ENCODE peak calls at places on chromosomes 1 and 21, in eight cellular contexts. E is body of pancreas, O is fibroblast of lung, S is tibial artery, B is ovary, L is dorsolateral prefrontal cortex, Q is Peyer's patch, I is lower lobe of right lung. C is an unnamed sample.

GRCh38 chr1:215022723-215023122 is 59.8 kb upstream of the KCNK2 start:
- DNase-seq in E (no peak), O (peak; percentile 57), S (no peak), B (no peak), L (no peak), Q (no peak), I (no peak), C (peak; percentile 53)

GRCh38 chr1:206050655-206051235 is 2.2 kb upstream of the RHEX start:
- DNase-seq in E (peak; percentile 40), O (peak; percentile 18), S (no peak), B (no peak), L (no peak), Q (peak; percentile 89), I (no peak), C (peak; percentile 25)

GRCh38 chr1:115228191-115228590 is 109.9 kb downstream of the NGF start:
- DNase-seq in E (no peak), O (no peak), S (no peak), B (no peak), L (no peak), Q (no peak), I (no peak), C (no peak)

GRCh38 chr21:43267391-43268085 is 98.7 kb downstream of the CRYAA start:
- DNase-seq in E (no peak), O (no peak), S (no peak), B (no peak), L (no peak), Q (no peak), I (peak; percentile 29), C (no peak)

GRCh38 chr1:119895102-119895501 is 1.2 kb downstream of the ADAM30 start:
- DNase-seq in E (no peak), O (no peak), S (no peak), B (no peak), L (no peak), Q (no peak), I (no peak), C (peak; percentile 22)

GRCh38 chr1:75539230-75540116 is 71.4 kb downstream of the SLC44A5 start:
- DNase-seq in E (peak; percentile 48), O (peak; percentile 91), S (no peak), B (no peak), L (no peak), Q (no peak), I (no peak), C (peak; percentile 22)

GRCh38 chr1:23960291-23960718 is 677 bp downstream of the PNRC2 start:
- DNase-seq in E (no peak), O (peak; percentile 49), S (no peak), B (no peak), L (no peak), Q (no peak), I (no peak), C (peak; percentile 52)

GRCh38 chr21:44525431-44526095 is 14.4 kb downstream of the KRTAP10-1 start:
- DNase-seq in E (no peak), O (no peak), S (peak; percentile 13), B (no peak), L (peak; percentile 37), Q (peak; percentile 39), I (no peak), C (no peak)

GRCh38 chr1:171716620-171717019 is 25.2 kb downstream of the VAMP4 start:
- DNase-seq in E (no peak), O (peak; percentile 50), S (no peak), B (no peak), L (no peak), Q (no peak), I (no peak), C (peak; percentile 45)

GRCh38 chr1:15355968-15356621 is 53.6 kb upstream of the EFHD2 start:
- DNase-seq in E (no peak), O (peak; percentile 93), S (no peak), B (no peak), L (no peak), Q (peak; percentile 60), I (no peak), C (peak; percentile 10)

GRCh38 chr21:37550618-37551405 is 184.2 kb downstream of the DYRK1A start:
- DNase-seq in E (no peak), O (no peak), S (no peak), B (no peak), L (no peak), Q (peak; percentile 21), I (no peak), C (no peak)

GRCh38 chr1:204130989-204131892 is 20.6 kb downstream of the ETNK2 start:
- DNase-seq in E (peak; percentile 71), O (peak; percentile 87), S (peak; percentile 45), B (peak; percentile 87), L (no peak), Q (no peak), I (no peak), C (peak; percentile 88)

GRCh38 chr1:230424440-230425251 is 1.5 kb downstream of the PGBD5 start:
- DNase-seq in E (peak; percentile 50), O (no peak), S (no peak), B (no peak), L (no peak), Q (no peak), I (no peak), C (no peak)

GRCh38 chr1:9112961-9113880 is 15.7 kb downstream of the GPR157 start:
- DNase-seq in E (no peak), O (no peak), S (no peak), B (no peak), L (peak; percentile 31), Q (peak; percentile 49), I (no peak), C (no peak)

GRCh38 chr1:13513885-13514546 is at the start of gene LRRC38:
- DNase-seq in E (no peak), O (no peak), S (no peak), B (no peak), L (no peak), Q (no peak), I (no peak), C (no peak)

GRCh38 chr1:25623731-25624130 is 7.1 kb downstream of the MAN1C1 start:
- DNase-seq in E (no peak), O (no peak), S (no peak), B (no peak), L (no peak), Q (no peak), I (no peak), C (no peak)

GRCh38 chr21:41358193-41359166 is 3.3 kb upstream of the MX2 start:
- DNase-seq in E (no peak), O (no peak), S (no peak), B (no peak), L (peak; percentile 13), Q (no peak), I (no peak), C (no peak)

GRCh38 chr1:203402609-203403337 is 51.9 kb upstream of the FMOD start:
- DNase-seq in E (peak; percentile 21), O (peak; percentile 86), S (no peak), B (no peak), L (no peak), Q (no peak), I (no peak), C (peak; percentile 86)

GRCh38 chr1:216310776-216311175 is 112.5 kb downstream of the USH2A start:
- DNase-seq in E (peak; percentile 37), O (peak; percentile 28), S (no peak), B (no peak), L (no peak), Q (peak; percentile 54), I (no peak), C (peak; percentile 65)
- TF ChIP-seq CTCF in E (peak; percentile 47), O (peak; percentile 75), S (no peak), B (no peak), L (peak; percentile 17), Q (peak; percentile 64), I (peak; percentile 42), C (peak; percentile 59)

GRCh38 chr1:244273262-244273844 is 178.4 kb downstream of the ADSS2 start:
- DNase-seq in E (no peak), O (no peak), S (no peak), B (no peak), L (no peak), Q (no peak), I (no peak), C (no peak)
- H3K4me3 ChIP-seq in E (no peak overlapping the region), O (peak overlapping the region; percentile 33), S (peak overlapping the region; percentile 22), B (no peak overlapping the region), L (peak overlapping the region; percentile 11), Q (no peak overlapping the region), I (no peak overlapping the region), C (peak overlapping the region; percentile 43)

DNA sequence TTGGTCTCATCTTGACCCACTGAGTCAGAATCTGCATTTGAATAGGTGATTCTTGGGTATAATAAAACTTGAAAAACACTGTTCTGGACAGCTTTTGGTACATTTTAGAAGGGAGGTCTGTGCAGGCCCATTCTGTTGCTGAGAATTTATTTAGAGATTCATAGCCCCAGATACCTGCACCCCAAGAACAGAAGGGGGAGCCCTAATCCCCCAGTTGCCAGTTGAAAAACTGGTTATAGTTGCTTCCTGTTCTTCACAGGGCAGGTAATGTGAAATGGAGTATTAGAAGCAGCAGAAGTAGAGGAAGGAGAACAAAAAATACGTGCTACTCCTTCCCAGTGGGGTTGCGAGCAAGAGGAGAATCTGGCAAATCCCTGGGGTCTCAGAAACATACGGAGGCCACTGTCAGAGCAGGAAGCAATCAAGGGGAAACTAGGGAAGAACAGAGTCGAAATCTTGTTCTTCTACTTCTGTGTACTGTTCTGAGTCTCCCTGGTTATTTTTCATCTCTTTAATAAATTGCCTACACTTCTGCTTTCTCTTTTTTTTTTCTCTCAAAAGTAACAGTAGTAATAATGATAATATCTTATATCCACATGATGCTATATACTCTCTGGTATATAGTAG is 4.6 kb upstream of the CLCA2 start:
- DNase-seq in E (peak; percentile 34), O (peak; percentile 24), S (no peak), B (no peak), L (no peak), Q (peak; percentile 61), I (no peak), C (peak; percentile 59)
- TF ChIP-seq CTCF in E (peak; percentile 35), O (peak; percentile 68), S (no peak), B (no peak), L (peak; percentile 41), Q (peak; percentile 58), I (peak; percentile 50), C (peak; percentile 53)

GRCh38 chr1:209675567-209676154 is 449 bp downstream of the G0S2 start:
- DNase-seq in E (no peak), O (peak; percentile 41), S (no peak), B (no peak), L (peak; percentile 57), Q (peak; percentile 55), I (peak; percentile 48), C (peak; percentile 41)

GRCh38 chr1:209673631-209674417 is 1.4 kb upstream of the G0S2 start:
- DNase-seq in E (no peak), O (no peak), S (peak; percentile 60), B (no peak), L (no peak), Q (peak; percentile 59), I (no peak), C (peak; percentile 52)

GRCh38 chr1:209674957-209675566 is at the start of gene G0S2:
- DNase-seq in E (peak; percentile 87), O (peak; percentile 39), S (peak; percentile 40), B (peak; percentile 89), L (peak; percentile 64), Q (peak; percentile 83), I (peak; percentile 79), C (peak; percentile 87)

DNA sequence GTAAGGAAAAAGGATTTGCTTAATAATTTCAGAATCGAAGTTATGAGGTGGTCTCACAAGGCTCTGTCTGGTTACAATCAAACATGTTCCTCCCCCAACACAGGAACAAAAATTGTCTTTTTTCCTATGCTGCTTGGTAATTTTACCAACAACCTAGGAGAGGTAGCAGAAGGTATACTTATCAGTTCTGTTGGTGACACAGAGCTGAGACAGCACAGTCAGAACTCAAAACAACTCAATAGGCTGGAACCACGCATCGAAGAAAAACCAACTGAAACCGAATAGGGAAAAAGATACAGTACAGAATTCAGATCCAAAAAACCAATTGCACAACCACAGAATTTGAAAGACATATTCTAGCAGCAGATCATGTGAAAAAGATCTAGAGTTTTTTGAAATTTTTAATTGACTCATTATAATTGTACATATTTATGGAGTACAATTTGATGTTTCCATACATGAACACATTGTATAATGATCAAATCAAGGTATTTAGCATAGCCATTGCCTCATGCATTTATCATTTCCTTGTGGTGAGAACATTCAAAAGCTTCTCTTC is 3.8 kb downstream of the G0S2 start:
- DNase-seq in E (no peak), O (no peak), S (no peak), B (no peak), L (no peak), Q (no peak), I (no peak), C (no peak)
- H3K4me3 ChIP-seq in E (no peak overlapping the region), O (no peak overlapping the region), S (no peak overlapping the region), B (no peak overlapping the region), L (no peak overlapping the region), Q (no peak overlapping the region), I (no peak overlapping the region), C (no peak overlapping the region)

C was measured in cardiac fibroblast.